ENCODE peak calls at places on chromosomes 16 and 17, in nine cellular contexts. P, Z, B, R, A, L, M, J and O are unnamed samples.

GRCh38 chr16:73192227-73192894 is 144.4 kb upstream of the ZFHX3 start:
- DNase-seq in R (peak; percentile 80), B (no peak), J (no peak), P (no peak), A (no peak), Z (no peak), L (no peak), M (no peak), O (no peak)

GRCh38 chr17:2395258-2396170 is 5.3 kb downstream of the MNT start:
- DNase-seq in L (peak; percentile 39), B (no peak), R (no peak), A (no peak), M (no peak), P (peak; percentile 51), Z (no peak), J (no peak), O (no peak)

GRCh38 chr16:9594961-9595360 is 503.5 kb downstream of the HAPSTR1 start:
- DNase-seq in J (no peak), A (no peak), B (no peak), R (no peak), P (no peak), Z (no peak), L (no peak), M (no peak), O (no peak)

GRCh38 chr16:15605869-15606520 is 37.0 kb downstream of the MARF1 start:
- DNase-seq in L (no peak), R (no peak), M (no peak), P (no peak), A (no peak), B (no peak), Z (no peak), J (no peak), O (no peak)

GRCh38 chr16:75304521-75305363 is 53.3 kb upstream of the BCAR1 start:
- DNase-seq in P (no peak), Z (no peak), A (peak; percentile 67), R (peak; percentile 94), L (peak; percentile 89), M (no peak), B (no peak), J (no peak), O (no peak)

GRCh38 chr16:69397821-69398521 is 12.2 kb upstream of the TERF2 start:
- DNase-seq in P (no peak), J (peak; percentile 32), A (no peak), L (peak; percentile 82), Z (no peak), B (peak; percentile 29), M (no peak), R (peak; percentile 73), O (no peak)

GRCh38 chr17:44779211-44780025 is 20.6 kb downstream of the ADAM11 start:
- DNase-seq in R (peak; percentile 70), L (peak; percentile 73), A (peak; percentile 42), B (peak; percentile 85), J (peak; percentile 87), M (peak; percentile 62), Z (peak; percentile 75), P (peak; percentile 89), O (peak; percentile 74)

GRCh38 chr17:1267471-1267947 is 2.7 kb upstream of the BHLHA9 start:
- DNase-seq in B (no peak), M (no peak), J (no peak), Z (no peak), A (no peak), L (peak; percentile 10), R (peak; percentile 79), P (no peak), O (no peak)

GRCh38 chr17:62775876-62776275 is 32.2 kb downstream of the MARCHF10 start:
- DNase-seq in J (no peak), P (no peak), M (no peak), B (no peak), Z (no peak), A (no peak), L (no peak), R (no peak), O (no peak)

GRCh38 chr17:2932946-2933345 is 130.5 kb downstream of the OR1D5 start:
- DNase-seq in Z (no peak), M (no peak), J (no peak), R (no peak), P (no peak), L (no peak), B (no peak), A (no peak), O (no peak)

GRCh38 chr16:20899503-20900298 is 457 bp downstream of the DCUN1D3 start:
- DNase-seq in P (no peak), L (no peak), R (no peak), Z (no peak), J (no peak), B (peak; percentile 3), M (no peak), A (no peak), O (peak; percentile 31)

GRCh38 chr16:22204091-22204655 is 1.9 kb upstream of the EEF2K start:
- DNase-seq in J (no peak), B (no peak), L (no peak), M (no peak), P (peak; percentile 4), R (no peak), Z (no peak), A (no peak), O (no peak)

GRCh38 chr17:30226878-30227277 is 8.6 kb downstream of the SLC6A4 start:
- DNase-seq in L (peak; percentile 81), P (no peak), A (no peak), M (no peak), R (no peak), Z (no peak), J (no peak), B (no peak), O (no peak)

GRCh38 chr17:29124135-29124930 is 55.9 kb downstream of the MYO18A start:
- DNase-seq in Z (no peak), A (no peak), L (peak; percentile 80), J (no peak), M (no peak), R (peak; percentile 85), B (peak; percentile 39), P (no peak), O (no peak)

DNA sequence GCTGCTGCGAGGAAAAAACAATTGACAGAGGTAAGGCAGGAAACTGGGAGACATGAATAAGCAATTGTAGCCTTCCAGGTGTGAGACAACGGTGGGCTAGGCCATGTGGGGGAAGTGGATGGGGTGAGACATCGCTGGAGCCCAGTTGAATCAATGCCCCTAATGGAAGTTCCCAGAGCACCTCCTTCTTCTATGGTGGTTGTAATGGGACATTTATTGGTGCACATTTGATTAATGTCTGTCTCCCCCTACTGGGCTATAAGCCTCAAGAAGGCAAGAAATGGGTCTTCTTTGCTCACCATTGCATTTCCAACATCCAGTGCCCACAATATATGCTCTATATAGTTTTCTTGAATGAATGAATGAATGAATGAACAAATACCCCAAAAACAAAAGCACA is 22.7 kb upstream of the CD300E start:
- DNase-seq in Z (no peak), L (no peak), P (no peak), A (no peak), B (no peak), M (no peak), R (no peak), J (no peak), O (no peak)
- TF ChIP-seq CTCF in Z (peak; percentile 45), L (peak; percentile 44), P (peak; percentile 15), A (no peak), B (peak; percentile 25), M (no peak), R (no peak), J (no peak), O (peak; percentile 47)

DNA sequence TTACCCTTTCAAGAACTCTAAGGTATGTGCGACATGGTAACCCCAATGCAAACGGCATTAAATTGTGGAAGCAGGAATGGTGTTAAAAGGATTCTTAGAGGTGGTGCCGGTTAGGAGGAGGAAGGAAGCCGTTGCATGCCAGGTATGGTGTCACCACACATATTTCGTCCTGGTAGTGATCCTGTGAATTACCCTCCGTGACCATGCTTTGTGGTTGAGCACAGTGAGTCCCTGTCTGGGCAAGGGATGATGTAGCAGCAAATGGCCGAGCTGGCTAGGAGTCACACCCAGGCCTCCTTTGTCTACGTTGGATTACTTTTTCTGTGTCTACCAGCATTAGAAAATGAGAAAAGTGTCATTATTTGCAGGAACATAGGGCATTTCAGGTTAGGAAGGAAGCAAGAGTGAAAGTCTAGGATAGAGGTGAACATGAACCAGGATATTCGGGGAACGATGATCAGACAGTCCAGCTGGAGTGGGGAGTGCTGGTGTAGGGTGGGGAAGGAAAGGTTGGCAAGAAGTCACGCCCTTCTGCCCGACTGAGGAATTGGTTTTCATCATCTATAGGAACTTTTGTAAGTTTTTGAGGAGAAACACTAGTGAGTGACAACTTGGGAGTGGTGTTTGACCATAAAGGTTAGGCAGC is 123.5 kb downstream of the PRKCA start:
- DNase-seq in A (no peak), Z (no peak), B (no peak), P (no peak), M (no peak), J (no peak), R (no peak), L (peak; percentile 39), O (no peak)
- TF ChIP-seq CTCF in A (no peak), Z (no peak), B (no peak), P (no peak), M (no peak), J (no peak), R (no peak), L (no peak), O (no peak)

DNA sequence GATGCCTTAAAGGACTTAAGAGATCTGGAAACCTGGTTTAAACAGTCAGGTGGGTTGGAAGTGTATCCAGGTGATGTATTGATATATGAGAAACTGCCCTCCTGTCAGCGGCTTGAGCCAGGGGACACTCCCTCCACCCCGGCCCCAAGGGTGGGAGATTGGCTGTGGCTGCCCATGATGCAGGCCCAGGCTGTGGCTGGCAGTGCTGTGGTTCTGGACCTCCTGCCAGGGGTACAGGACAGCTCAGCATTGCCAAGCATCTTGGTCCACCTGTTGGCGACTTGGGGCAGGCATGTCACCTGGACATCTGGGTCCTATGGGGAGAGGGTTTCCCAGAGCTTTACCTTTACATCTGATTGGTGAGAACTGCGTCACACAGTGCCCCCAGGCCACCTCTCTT is 201.0 kb downstream of the SPECC1 start:
- DNase-seq in J (no peak), A (no peak), L (no peak), B (no peak), Z (no peak), P (no peak), R (no peak), M (no peak), O (no peak)
- TF ChIP-seq CTCF in J (no peak), A (no peak), L (no peak), B (no peak), Z (no peak), P (no peak), R (no peak), M (no peak), O (no peak)

DNA sequence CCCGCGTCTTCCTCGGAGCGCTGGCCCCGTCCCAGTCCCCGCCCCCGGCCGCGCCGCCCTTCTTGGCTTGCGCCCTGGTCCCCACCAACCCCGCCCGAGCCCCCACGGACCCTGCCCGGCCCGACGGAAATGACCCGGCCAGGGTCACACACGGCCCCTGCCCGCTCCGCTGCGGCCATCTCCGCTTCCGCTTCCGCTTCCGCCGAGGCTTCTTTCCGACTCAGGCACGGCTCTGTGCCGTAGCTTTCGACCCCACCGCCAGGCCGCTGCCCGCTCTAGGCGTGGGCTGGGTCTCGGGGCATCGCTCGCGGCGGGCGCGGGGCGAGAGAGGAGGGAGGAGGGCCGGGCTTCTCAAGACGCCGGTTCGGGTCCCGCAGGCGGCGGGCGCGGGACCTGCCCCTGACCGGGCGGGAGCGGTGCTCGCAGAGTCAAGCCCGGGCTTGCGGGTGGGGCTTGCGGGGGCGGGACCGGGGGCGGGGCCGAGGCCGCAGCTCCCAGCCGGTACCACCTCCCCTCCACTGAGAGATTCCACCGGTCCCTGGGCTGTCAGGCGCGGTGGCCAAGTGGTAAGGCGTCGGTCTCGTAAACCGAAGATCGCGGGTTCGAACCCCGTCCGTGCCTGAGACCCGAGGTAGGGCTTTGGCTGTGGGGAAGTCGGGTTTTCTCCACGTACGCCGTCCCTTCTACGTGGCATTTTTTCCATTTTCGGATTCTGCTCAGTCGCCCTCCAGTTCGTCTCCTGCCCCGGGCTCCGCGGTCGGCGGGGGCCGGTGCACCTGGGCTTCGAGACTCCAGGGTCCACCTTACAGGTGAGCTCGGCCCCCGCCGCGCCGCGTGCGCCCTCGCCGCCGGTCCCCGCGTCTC is 158.3 kb downstream of the RAB11FIP4 start:
- DNase-seq in B (peak; percentile 96), R (peak; percentile 95), J (peak; percentile 94), L (peak; percentile 90), A (peak; percentile 85), M (peak; percentile 73), P (peak; percentile 96), Z (peak; percentile 85), O (peak; percentile 83)
- TF ChIP-seq CTCF in B (no peak), R (no peak), J (no peak), L (no peak), A (no peak), M (no peak), P (no peak), Z (no peak), O (no peak)